ENCODE peak calls at places on chromosomes 11 and 22, in four cellular contexts. F is Daoy; B is CD8-positive, alpha-beta memory T cell; K is germinal center. L is an unnamed sample.

GRCh38 chr11:12248330-12248729 is 129.0 kb upstream of the PARVA start:
- DNase-seq in F (no peak), K (no peak), B (no peak), L (no peak)

GRCh38 chr11:19460718-19461405 is 220.1 kb upstream of the E2F8 start:
- DNase-seq in K (no peak), F (peak; percentile 29), B (no peak), L (no peak)

GRCh38 chr22:44494497-44494896 is 3.5 kb downstream of the RTL6 start:
- DNase-seq in B (no peak), K (no peak), F (no peak), L (no peak)

GRCh38 chr11:129950319-129951034 is 52.2 kb downstream of the PRDM10 start:
- DNase-seq in B (no peak), K (no peak), F (no peak), L (no peak)

GRCh38 chr11:78564037-78564888 is 10.4 kb downstream of the NARS2 start:
- DNase-seq in K (peak; percentile 31), B (peak; percentile 12), F (peak; percentile 33), L (peak; percentile 54)

GRCh38 chr11:121067453-121067852 is 33.6 kb upstream of the TECTA start:
- DNase-seq in F (no peak), K (no peak), B (no peak), L (no peak)

GRCh38 chr11:79390477-79390876 is 50.4 kb downstream of the TENM4 start:
- DNase-seq in K (no peak), B (no peak), F (no peak), L (no peak)

GRCh38 chr11:120198787-120199469 is 11.9 kb upstream of the OAF start:
- DNase-seq in K (no peak), F (no peak), B (no peak), L (no peak)

L was measured in SW480.